ENCODE peak calls at places on chromosomes 5 and 9, in six cellular contexts. C is NCI-H1417, D is T-helper 1 cell, E is psoas muscle, U is NCI-H1092 treated with DMSO at 0.1 percent for 48 hours, I is Right ventricle myocardium superior. V is an unnamed sample.

GRCh38 chr5:107519900-107520354 is 150.8 kb downstream of the EFNA5 start:
- DNase-seq in C (peak; percentile 19), I (no peak), D (no peak), E (no peak), U (no peak), V (peak; percentile 57)

GRCh38 chr5:118611332-118611945 is 376.9 kb downstream of the DTWD2 start:
- DNase-seq in U (no peak), I (no peak), E (no peak), C (no peak), D (no peak), V (peak; percentile 51)

GRCh38 chr9:27303219-27303618 is 6.3 kb upstream of the EQTN start:
- DNase-seq in C (no peak), E (peak; percentile 16), D (no peak), I (no peak), U (no peak), V (peak; percentile 9)

GRCh38 chr5:141866111-141866510 is 12.1 kb downstream of the PCDH1 start:
- DNase-seq in D (no peak), U (no peak), E (no peak), C (no peak), I (no peak), V (no peak)

GRCh38 chr5:16983022-16983639 is 47.0 kb upstream of the MYO10 start:
- DNase-seq in I (no peak), C (no peak), D (no peak), U (no peak), E (no peak), V (no peak)

GRCh38 chr9:134634190-134634589 is 7.4 kb upstream of the COL5A1 start:
- DNase-seq in I (no peak), E (no peak), D (no peak), C (no peak), U (no peak), V (no peak)

GRCh38 chr5:166493627-166494026 is 1797.8 kb upstream of the WWC1 start:
- DNase-seq in I (no peak), E (no peak), C (no peak), U (no peak), D (no peak), V (no peak)

GRCh38 chr5:146722361-146722779 is 156.2 kb downstream of the PPP2R2B start:
- DNase-seq in D (no peak), U (no peak), I (no peak), C (no peak), E (no peak), V (no peak)

GRCh38 chr5:151082976-151083651 is 2.3 kb upstream of the TNIP1 start:
- DNase-seq in C (no peak), D (peak; percentile 58), E (peak; percentile 50), U (no peak), I (no peak), V (no peak)

V was measured in neural progenitor cell.